ENCODE peak calls at places on chromosome 21, in four cellular contexts. One of them, this sample, is unnamed.
A peak's percentile ranks its signal among the peaks of the same experiment; 100 is the strongest.

GRCh38 chr21:18369115-18369514 is 34.5 kb downstream of the TMPRSS15 start:
- DNase-seq in HCT116: no peak
- DNase-seq in K562: no peak
- DNase-seq in GM12878: no peak
- DNase-seq in this sample: no peak

GRCh38 chr21:35908311-35909078 is 151.8 kb downstream of the SETD4 start:
- DNase-seq in GM12878: no peak
- DNase-seq in K562: no peak
- DNase-seq in HCT116: no peak
- DNase-seq in this sample: no peak

GRCh38 chr21:31675332-31675731 is 15.8 kb downstream of the SOD1 start:
- DNase-seq in GM12878: no peak
- DNase-seq in HCT116: no peak
- DNase-seq in K562: no peak
- DNase-seq in this sample: no peak

GRCh38 chr21:20997308-20997632 is 939 bp upstream of the NCAM2 start:
- DNase-seq in GM12878: no peak
- DNase-seq in HCT116: no peak
- DNase-seq in K562: no peak
- DNase-seq in this sample: no peak

GRCh38 chr21:35179990-35180557 is 131.0 kb upstream of the RUNX1 start:
- DNase-seq in GM12878: no peak
- DNase-seq in HCT116: no peak
- DNase-seq in K562: no peak
- DNase-seq in this sample: no peak

GRCh38 chr21:38903578-38904193 is 98.0 kb downstream of the ETS2 start:
- DNase-seq in K562: no peak
- DNase-seq in HCT116: no peak
- DNase-seq in GM12878: no peak
- DNase-seq in this sample: no peak

GRCh38 chr21:29315155-29315749 is 16.5 kb downstream of the BACH1 start:
- DNase-seq in K562: no peak
- DNase-seq in HCT116: no peak
- DNase-seq in GM12878: no peak
- DNase-seq in this sample: no peak

GRCh38 chr21:35664683-35665082 is 395.6 kb downstream of the SETD4 start:
- DNase-seq in HCT116: peak; percentile 22
- DNase-seq in GM12878: peak; percentile 11
- DNase-seq in K562: no peak
- DNase-seq in this sample: no peak

GRCh38 chr21:46634966-46635323 is 529 bp upstream of the PRMT2 start:
- DNase-seq in K562: no peak
- DNase-seq in GM12878: peak; percentile 16
- DNase-seq in HCT116: peak; percentile 40
- DNase-seq in this sample: peak; percentile 53

GRCh38 chr21:33578214-33578613 is 10.3 kb downstream of the DONSON start:
- DNase-seq in HCT116: no peak
- DNase-seq in K562: no peak
- DNase-seq in GM12878: no peak
- DNase-seq in this sample: no peak

GRCh38 chr21:32475162-32475812 is 62.8 kb downstream of the EVA1C start:
- DNase-seq in K562: no peak
- DNase-seq in HCT116: no peak
- DNase-seq in GM12878: no peak
- DNase-seq in this sample: no peak

GRCh38 chr21:36169465-36170128 is 13.0 kb downstream of the DOP1B start:
- DNase-seq in HCT116: no peak
- DNase-seq in K562: no peak
- DNase-seq in GM12878: no peak
- DNase-seq in this sample: no peak

GRCh38 chr21:31363720-31364119 is 19.7 kb upstream of the TIAM1 start:
- DNase-seq in K562: no peak
- DNase-seq in GM12878: no peak
- DNase-seq in HCT116: no peak
- DNase-seq in this sample: no peak

GRCh38 chr21:32413697-32414578 is 1.4 kb downstream of the EVA1C start:
- DNase-seq in K562: no peak
- DNase-seq in HCT116: no peak
- DNase-seq in GM12878: no peak
- DNase-seq in this sample: no peak

GRCh38 chr21:33171584-33172169 is 58.1 kb upstream of the IFNAR2 start:
- DNase-seq in GM12878: no peak
- DNase-seq in HCT116: no peak
- DNase-seq in K562: no peak
- DNase-seq in this sample: no peak

GRCh38 chr21:37712204-37712934 is 203.9 kb downstream of the KCNJ6 start:
- DNase-seq in GM12878: no peak
- DNase-seq in K562: peak; percentile 68
- DNase-seq in HCT116: peak; percentile 53
- DNase-seq in this sample: peak; percentile 77

GRCh38 chr21:45417951-45418300 is 13.0 kb downstream of the COL18A1 start:
- DNase-seq in GM12878: no peak
- DNase-seq in HCT116: no peak
- DNase-seq in K562: no peak
- DNase-seq in this sample: no peak
- TF ChIP-seq RAD21 in GM12878: no peak
- TF ChIP-seq RAD21 in HCT116: no peak
- TF ChIP-seq RAD21 in K562: no peak
- TF ChIP-seq RAD21 in this sample: no peak

DNA sequence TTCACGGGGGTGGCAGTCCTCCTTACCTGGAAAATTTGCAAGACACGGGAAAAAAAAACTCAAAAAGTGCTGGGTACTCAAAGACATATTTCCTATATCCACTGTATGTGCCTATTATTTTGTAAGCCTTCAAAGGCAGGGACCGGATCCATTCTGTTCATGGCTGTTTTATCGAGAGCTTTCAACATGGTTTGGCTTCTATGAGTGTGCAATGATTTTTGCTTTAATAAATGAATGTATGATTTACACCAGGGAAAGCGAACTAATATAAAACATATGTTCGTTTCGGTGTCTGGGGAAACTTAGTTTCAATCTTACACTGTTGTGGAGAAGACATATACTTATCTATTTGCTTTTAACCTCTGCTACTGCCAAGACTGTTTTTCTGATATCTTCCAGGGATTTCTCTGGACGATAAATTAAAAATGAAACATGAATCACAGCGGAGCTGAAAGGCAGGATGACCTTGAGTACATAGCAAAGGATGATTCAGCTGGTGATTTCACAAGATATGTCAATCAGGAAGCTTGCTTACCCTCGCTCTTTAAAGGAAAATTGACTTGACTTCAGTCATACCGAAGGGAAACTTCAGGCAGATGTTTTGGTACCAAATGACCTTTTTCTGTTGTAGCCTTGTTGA is 14.7 kb upstream of the CYYR1 start:
- DNase-seq in HCT116: no peak
- DNase-seq in GM12878: no peak
- DNase-seq in K562: no peak
- DNase-seq in this sample: no peak
- TF ChIP-seq EGR1 in HCT116: no peak
- TF ChIP-seq EGR1 in GM12878: no peak
- TF ChIP-seq EGR1 in K562: no peak
- TF ChIP-seq EGR1 in this sample: no peak

GRCh38 chr21:44421901-44422840 is 33.1 kb upstream of the LRRC3 start:
- DNase-seq in GM12878: no peak
- DNase-seq in K562: no peak
- DNase-seq in HCT116: no peak
- DNase-seq in this sample: no peak

GRCh38 chr21:44425307-44425894 is 29.9 kb upstream of the LRRC3 start:
- DNase-seq in HCT116: peak; percentile 73
- DNase-seq in K562: no peak
- DNase-seq in GM12878: no peak
- DNase-seq in this sample: no peak

GRCh38 chr21:44424608-44425306 is 30.6 kb upstream of the LRRC3 start:
- DNase-seq in HCT116: no peak
- DNase-seq in GM12878: no peak
- DNase-seq in K562: no peak
- DNase-seq in this sample: no peak

GRCh38 chr21:44423312-44423821 is 31.9 kb upstream of the LRRC3 start:
- DNase-seq in K562: no peak
- DNase-seq in HCT116: no peak
- DNase-seq in GM12878: no peak
- DNase-seq in this sample: no peak

DNA sequence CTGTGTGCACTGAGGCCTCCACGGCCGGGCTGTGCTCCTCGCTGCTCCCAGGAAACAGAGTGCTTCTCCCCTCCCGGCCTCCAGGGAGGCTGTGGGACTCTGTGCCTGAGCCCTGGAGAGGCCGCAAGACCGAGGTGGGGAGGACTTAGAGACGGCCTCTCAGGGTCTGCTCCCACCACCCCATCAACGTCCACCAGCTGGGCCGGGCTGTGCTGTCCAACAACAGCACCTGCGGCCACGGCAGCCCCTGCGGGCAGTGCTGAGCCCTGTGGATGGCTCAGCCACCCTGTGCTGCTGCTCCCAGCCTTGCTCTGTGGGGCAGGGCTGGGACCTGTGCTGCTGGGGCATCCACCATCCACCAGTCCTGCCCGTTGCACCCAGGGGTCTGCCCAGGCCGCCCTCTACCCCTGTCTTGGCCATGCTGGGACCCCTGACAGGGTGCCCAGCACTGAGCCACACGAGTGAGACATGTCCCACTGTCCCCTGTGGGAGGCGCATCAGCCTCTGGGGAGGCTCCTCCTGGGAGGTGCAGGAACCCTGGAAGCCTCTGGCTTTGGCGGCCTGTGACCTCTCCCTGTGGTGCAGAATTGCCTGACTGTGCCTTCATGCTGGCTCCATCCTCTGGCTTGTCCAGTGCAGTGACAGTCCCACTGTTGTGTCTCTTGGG is 31.2 kb upstream of the LRRC3 start:
- DNase-seq in GM12878: no peak
- DNase-seq in K562: no peak
- DNase-seq in HCT116: no peak
- DNase-seq in this sample: no peak
- TF ChIP-seq RAD21 in GM12878: no peak
- TF ChIP-seq RAD21 in K562: no peak
- TF ChIP-seq RAD21 in HCT116: no peak
- TF ChIP-seq RAD21 in this sample: no peak

DNA sequence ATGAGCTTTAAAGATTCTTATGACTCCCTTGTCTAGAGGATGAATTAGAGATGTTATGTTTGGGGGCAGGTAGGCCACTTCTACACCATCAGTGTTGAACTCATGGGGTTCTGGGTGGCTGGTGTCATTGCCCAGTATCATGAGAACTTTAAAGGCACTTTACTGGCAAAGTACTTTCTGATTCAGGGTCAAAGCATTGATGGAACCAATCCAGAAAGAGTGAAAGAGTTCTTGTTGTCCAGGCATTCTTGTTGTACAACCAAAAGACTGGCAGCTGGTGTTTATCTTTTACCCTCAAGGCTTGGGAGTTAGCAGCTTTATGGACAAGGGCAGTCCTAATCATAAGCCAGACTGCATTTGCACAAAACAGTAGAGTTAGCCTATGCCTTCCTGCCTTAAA is 673.0 kb downstream of the USP25 start:
- DNase-seq in K562: no peak
- DNase-seq in GM12878: no peak
- DNase-seq in HCT116: no peak
- DNase-seq in this sample: no peak
- TF ChIP-seq EGR1 in K562: no peak
- TF ChIP-seq EGR1 in GM12878: no peak
- TF ChIP-seq EGR1 in HCT116: no peak
- TF ChIP-seq EGR1 in this sample: no peak

GRCh38 chr21:15759469-15759868 is 29.7 kb downstream of the USP25 start:
- DNase-seq in GM12878: no peak
- DNase-seq in K562: no peak
- DNase-seq in HCT116: no peak
- DNase-seq in this sample: no peak

GRCh38 chr21:15764878-15765277 is 35.1 kb downstream of the USP25 start:
- DNase-seq in K562: no peak
- DNase-seq in HCT116: no peak
- DNase-seq in GM12878: no peak
- DNase-seq in this sample: no peak

GRCh38 chr21:15761508-15762100 is 31.8 kb downstream of the USP25 start:
- DNase-seq in HCT116: no peak
- DNase-seq in K562: no peak
- DNase-seq in GM12878: no peak
- DNase-seq in this sample: no peak

GRCh38 chr21:15766952-15767603 is 37.3 kb downstream of the USP25 start:
- DNase-seq in K562: no peak
- DNase-seq in GM12878: no peak
- DNase-seq in HCT116: no peak
- DNase-seq in this sample: no peak

DNA sequence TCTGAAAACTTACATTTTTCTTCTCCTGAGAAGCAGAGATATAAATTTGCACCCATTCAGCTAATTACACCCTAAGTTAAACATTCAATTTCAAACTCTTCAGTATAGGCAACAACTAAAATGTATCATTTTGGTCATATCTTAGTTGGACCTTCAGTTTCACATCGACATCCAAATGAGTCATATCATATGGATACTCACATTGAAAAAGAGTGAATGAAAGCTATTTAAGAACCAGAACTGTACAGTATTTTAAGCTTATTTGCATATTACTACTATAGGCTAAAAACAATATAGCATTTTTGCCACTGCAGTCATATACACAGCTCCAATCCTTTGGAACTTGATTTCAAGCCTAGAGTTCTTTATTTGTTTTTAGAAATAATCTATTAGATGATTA is 33.6 kb downstream of the USP25 start:
- DNase-seq in GM12878: no peak
- DNase-seq in HCT116: no peak
- DNase-seq in K562: no peak
- DNase-seq in this sample: no peak
- TF ChIP-seq RAD21 in GM12878: no peak
- TF ChIP-seq RAD21 in HCT116: no peak
- TF ChIP-seq RAD21 in K562: no peak
- TF ChIP-seq RAD21 in this sample: no peak

GRCh38 chr21:15058718-15059316 is 6.0 kb downstream of the NRIP1 start:
- DNase-seq in K562: peak; percentile 25
- DNase-seq in HCT116: peak; percentile 32
- DNase-seq in GM12878: no peak
- DNase-seq in this sample: no peak
- TF ChIP-seq EGR1 in K562: no peak
- TF ChIP-seq EGR1 in HCT116: no peak
- TF ChIP-seq EGR1 in GM12878: no peak
- TF ChIP-seq EGR1 in this sample: no peak

GRCh38 chr21:42313501-42313969 is 1.7 kb downstream of the TFF3 start:
- DNase-seq in HCT116: no peak
- DNase-seq in GM12878: no peak
- DNase-seq in K562: no peak
- DNase-seq in this sample: peak; percentile 61
- TF ChIP-seq RAD21 in HCT116: no peak
- TF ChIP-seq RAD21 in GM12878: no peak
- TF ChIP-seq RAD21 in K562: no peak
- TF ChIP-seq RAD21 in this sample: no peak

DNA sequence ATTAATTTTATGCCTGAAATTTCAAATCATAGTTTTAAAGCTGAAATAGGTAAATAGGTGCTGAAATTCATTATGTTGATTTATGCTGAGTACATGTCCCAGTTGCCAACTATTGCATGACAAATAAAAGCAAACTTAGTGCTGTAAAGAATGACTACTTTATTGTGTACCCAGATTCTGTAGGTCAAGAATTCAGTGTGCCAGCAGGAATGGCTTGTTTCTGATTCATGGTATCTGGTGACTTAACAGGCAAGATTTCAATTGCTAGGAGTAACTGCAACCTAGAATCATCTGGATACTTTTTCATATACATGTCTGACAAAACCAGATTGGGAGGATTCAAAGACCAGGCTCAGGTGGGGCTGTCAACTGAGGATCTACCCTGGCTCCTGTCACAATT is 678.4 kb upstream of the ADAMTS5 start:
- DNase-seq in K562: no peak
- DNase-seq in GM12878: no peak
- DNase-seq in HCT116: no peak
- DNase-seq in this sample: no peak
- TF ChIP-seq EGR1 in K562: no peak
- TF ChIP-seq EGR1 in GM12878: no peak
- TF ChIP-seq EGR1 in HCT116: no peak
- TF ChIP-seq EGR1 in this sample: no peak